ENCODE peak calls at places on chromosomes 12 and 14, in five cellular contexts. One of them, this sample, is unnamed.
A peak's percentile ranks its signal among the peaks of the same experiment; 100 is the strongest.

GRCh38 chr12:54419088-54419887 is at the start of gene ITGA5:
- DNase-seq in left cardiac atrium: peak; percentile 90
- DNase-seq in GM12892: no peak
- DNase-seq in IMR-90: peak; percentile 69
- DNase-seq in stimulated activated effector memory CD8-positive, alpha-beta T cell treated with anti-CD3 and anti-CD28 coated beads, Interleukin-12 subunit alpha, Interleukin-12 subunit beta, amount 100 ng/mL, for 72 hours: no peak
- DNase-seq in this sample: peak; percentile 93

GRCh38 chr12:5220835-5221234 is 177.2 kb downstream of the KCNA5 start:
- DNase-seq in left cardiac atrium: no peak
- DNase-seq in GM12892: no peak
- DNase-seq in IMR-90: peak; percentile 11
- DNase-seq in stimulated activated effector memory CD8-positive, alpha-beta T cell treated with anti-CD3 and anti-CD28 coated beads, Interleukin-12 subunit alpha, Interleukin-12 subunit beta, amount 100 ng/mL, for 72 hours: no peak
- DNase-seq in this sample: no peak

GRCh38 chr14:23449314-23449713 is 13.9 kb upstream of the MYH7 start:
- DNase-seq in left cardiac atrium: no peak
- DNase-seq in GM12892: no peak
- DNase-seq in IMR-90: no peak
- DNase-seq in stimulated activated effector memory CD8-positive, alpha-beta T cell treated with anti-CD3 and anti-CD28 coated beads, Interleukin-12 subunit alpha, Interleukin-12 subunit beta, amount 100 ng/mL, for 72 hours: no peak
- DNase-seq in this sample: no peak

GRCh38 chr14:104704252-104704651 is 14.8 kb downstream of the INF2 start:
- DNase-seq in left cardiac atrium: no peak
- DNase-seq in GM12892: no peak
- DNase-seq in IMR-90: no peak
- DNase-seq in stimulated activated effector memory CD8-positive, alpha-beta T cell treated with anti-CD3 and anti-CD28 coated beads, Interleukin-12 subunit alpha, Interleukin-12 subunit beta, amount 100 ng/mL, for 72 hours: no peak
- DNase-seq in this sample: no peak

GRCh38 chr12:58915634-58916033 is 4.7 kb downstream of the LRIG3 start:
- DNase-seq in left cardiac atrium: no peak
- DNase-seq in GM12892: no peak
- DNase-seq in IMR-90: peak; percentile 71
- DNase-seq in stimulated activated effector memory CD8-positive, alpha-beta T cell treated with anti-CD3 and anti-CD28 coated beads, Interleukin-12 subunit alpha, Interleukin-12 subunit beta, amount 100 ng/mL, for 72 hours: no peak
- DNase-seq in this sample: no peak

GRCh38 chr14:69771136-69771535 is 4.2 kb downstream of the SRSF5 start:
- DNase-seq in left cardiac atrium: no peak
- DNase-seq in GM12892: no peak
- DNase-seq in IMR-90: no peak
- DNase-seq in stimulated activated effector memory CD8-positive, alpha-beta T cell treated with anti-CD3 and anti-CD28 coated beads, Interleukin-12 subunit alpha, Interleukin-12 subunit beta, amount 100 ng/mL, for 72 hours: no peak
- DNase-seq in this sample: no peak

GRCh38 chr12:2677142-2677880 is 117.5 kb upstream of the FKBP4 start:
- DNase-seq in left cardiac atrium: no peak
- DNase-seq in GM12892: no peak
- DNase-seq in IMR-90: no peak
- DNase-seq in stimulated activated effector memory CD8-positive, alpha-beta T cell treated with anti-CD3 and anti-CD28 coated beads, Interleukin-12 subunit alpha, Interleukin-12 subunit beta, amount 100 ng/mL, for 72 hours: no peak
- DNase-seq in this sample: no peak

GRCh38 chr14:51041117-51041531 is 53.8 kb downstream of the TRIM9 start:
- DNase-seq in left cardiac atrium: no peak
- DNase-seq in GM12892: no peak
- DNase-seq in IMR-90: no peak
- DNase-seq in stimulated activated effector memory CD8-positive, alpha-beta T cell treated with anti-CD3 and anti-CD28 coated beads, Interleukin-12 subunit alpha, Interleukin-12 subunit beta, amount 100 ng/mL, for 72 hours: no peak
- DNase-seq in this sample: no peak

GRCh38 chr12:52603314-52603713 is 2.1 kb upstream of the KRT72 start:
- DNase-seq in left cardiac atrium: no peak
- DNase-seq in GM12892: no peak
- DNase-seq in IMR-90: no peak
- DNase-seq in stimulated activated effector memory CD8-positive, alpha-beta T cell treated with anti-CD3 and anti-CD28 coated beads, Interleukin-12 subunit alpha, Interleukin-12 subunit beta, amount 100 ng/mL, for 72 hours: no peak
- DNase-seq in this sample: no peak

GRCh38 chr14:50311337-50311973 is 574 bp downstream of the L2HGDH start:
- DNase-seq in left cardiac atrium: no peak
- DNase-seq in GM12892: no peak
- DNase-seq in IMR-90: no peak
- DNase-seq in stimulated activated effector memory CD8-positive, alpha-beta T cell treated with anti-CD3 and anti-CD28 coated beads, Interleukin-12 subunit alpha, Interleukin-12 subunit beta, amount 100 ng/mL, for 72 hours: no peak
- DNase-seq in this sample: peak; percentile 81

GRCh38 chr12:88566430-88566829 is 13.8 kb downstream of the KITLG start:
- DNase-seq in left cardiac atrium: no peak
- DNase-seq in GM12892: no peak
- DNase-seq in IMR-90: no peak
- DNase-seq in stimulated activated effector memory CD8-positive, alpha-beta T cell treated with anti-CD3 and anti-CD28 coated beads, Interleukin-12 subunit alpha, Interleukin-12 subunit beta, amount 100 ng/mL, for 72 hours: no peak
- DNase-seq in this sample: no peak

GRCh38 chr12:6613015-6613775 is 6.0 kb upstream of the CHD4 start:
- DNase-seq in left cardiac atrium: peak; percentile 80
- DNase-seq in GM12892: peak; percentile 41
- DNase-seq in IMR-90: peak; percentile 72
- DNase-seq in stimulated activated effector memory CD8-positive, alpha-beta T cell treated with anti-CD3 and anti-CD28 coated beads, Interleukin-12 subunit alpha, Interleukin-12 subunit beta, amount 100 ng/mL, for 72 hours: peak; percentile 62
- DNase-seq in this sample: peak; percentile 57

GRCh38 chr14:23294346-23294733 is 8.3 kb downstream of the PPP1R3E start:
- DNase-seq in left cardiac atrium: no peak
- DNase-seq in GM12892: no peak
- DNase-seq in IMR-90: no peak
- DNase-seq in stimulated activated effector memory CD8-positive, alpha-beta T cell treated with anti-CD3 and anti-CD28 coated beads, Interleukin-12 subunit alpha, Interleukin-12 subunit beta, amount 100 ng/mL, for 72 hours: no peak
- DNase-seq in this sample: no peak

GRCh38 chr14:93044601-93045000 is 71.1 kb downstream of the ITPK1 start:
- DNase-seq in left cardiac atrium: no peak
- DNase-seq in GM12892: peak; percentile 47
- DNase-seq in IMR-90: no peak
- DNase-seq in stimulated activated effector memory CD8-positive, alpha-beta T cell treated with anti-CD3 and anti-CD28 coated beads, Interleukin-12 subunit alpha, Interleukin-12 subunit beta, amount 100 ng/mL, for 72 hours: no peak
- DNase-seq in this sample: no peak